ENCODE peak calls at places on chromosomes 2 and 18, in ten cellular contexts. F is fibroblast of the aortic adventitia, L is AG09309, Q is cardiac muscle cell, C is astrocyte of the spinal cord, M is AG10803, E is HFFc6, B is WTC11, T is RWPE1, X is adrenal gland. O is an unnamed sample.

GRCh38 chr18:55838841-55839240 is 250.8 kb upstream of the TCF4 start:
- DNase-seq in F (no peak), C (peak; percentile 56), T (no peak), B (no peak), Q (no peak), L (no peak), M (peak; percentile 56), X (no peak), E (peak; percentile 50), O (no peak)

GRCh38 chr2:231571810-231572209 is 20.9 kb upstream of the TEX44 start:
- DNase-seq in B (peak; percentile 43), Q (no peak), M (no peak), X (no peak), L (no peak), E (no peak), C (no peak), F (no peak), T (no peak), O (no peak)

GRCh38 chr2:36672199-36672598 is 24.3 kb upstream of the VIT start:
- DNase-seq in C (peak; percentile 48), M (peak; percentile 68), F (peak; percentile 66), T (peak; percentile 10), X (no peak), L (no peak), B (no peak), E (peak; percentile 56), Q (peak; percentile 42), O (no peak)

GRCh38 chr2:189297446-189297845 is 117.9 kb upstream of the COL5A2 start:
- DNase-seq in B (no peak), F (peak; percentile 75), M (peak; percentile 86), T (no peak), E (peak; percentile 18), Q (no peak), L (peak; percentile 62), X (no peak), C (peak; percentile 93), O (no peak)

GRCh38 chr2:240967681-240968621 is 30.5 kb upstream of the SNED1 start:
- DNase-seq in T (no peak), L (no peak), Q (no peak), E (no peak), M (no peak), C (no peak), X (peak; percentile 11), F (no peak), B (no peak), O (no peak)

GRCh38 chr2:109435866-109436634 is 177.7 kb downstream of the SEPTIN10 start:
- DNase-seq in T (no peak), M (peak; percentile 62), C (peak; percentile 60), L (peak; percentile 13), E (no peak), X (peak; percentile 82), Q (no peak), B (no peak), F (no peak), O (no peak)

GRCh38 chr2:61178603-61179545 is 16.9 kb downstream of the C2orf74 start:
- DNase-seq in Q (no peak), F (peak; percentile 34), M (peak; percentile 30), L (no peak), X (no peak), T (no peak), E (no peak), C (no peak), B (no peak), O (no peak)

GRCh38 chr18:33812186-33812585 is 234.2 kb downstream of the ASXL3 start:
- DNase-seq in M (no peak), B (no peak), E (no peak), X (no peak), Q (no peak), L (no peak), T (peak; percentile 32), F (no peak), C (no peak), O (no peak)

GRCh38 chr2:145484443-145485086 is 964.6 kb upstream of the ZEB2 start:
- DNase-seq in B (no peak), M (peak; percentile 70), T (peak; percentile 49), F (peak; percentile 90), X (no peak), C (peak; percentile 73), Q (peak; percentile 5), L (peak; percentile 79), E (peak; percentile 72), O (no peak)

GRCh38 chr2:85213893-85214512 is 80.8 kb downstream of the TCF7L1 start:
- DNase-seq in M (no peak), L (no peak), Q (no peak), C (no peak), E (no peak), X (no peak), B (no peak), T (no peak), F (no peak), O (no peak)

GRCh38 chr2:85216051-85216431 is 82.8 kb downstream of the TCF7L1 start:
- DNase-seq in B (no peak), F (no peak), M (no peak), E (no peak), L (no peak), T (no peak), C (no peak), X (no peak), Q (no peak), O (no peak)

GRCh38 chr2:85213404-85213803 is 80.2 kb downstream of the TCF7L1 start:
- DNase-seq in B (no peak), M (no peak), L (no peak), F (no peak), T (no peak), X (no peak), Q (no peak), E (no peak), C (no peak), O (no peak)

GRCh38 chr2:85216927-85217326 is 83.7 kb downstream of the TCF7L1 start:
- DNase-seq in Q (no peak), B (no peak), L (no peak), F (no peak), M (no peak), E (no peak), T (no peak), X (no peak), C (no peak), O (no peak)

GRCh38 chr2:85215074-85216050 is 82.2 kb downstream of the TCF7L1 start:
- DNase-seq in B (no peak), T (no peak), F (peak; percentile 94), E (peak; percentile 87), C (peak; percentile 95), Q (no peak), X (no peak), M (peak; percentile 98), L (peak; percentile 80), O (no peak)
- TF ChIP-seq CTCF in B (no peak), T (no peak), F (no peak), E (peak; percentile 32), C (no peak), Q (no peak), X (no peak), M (peak; percentile 10), L (no peak), O (no peak)

DNA sequence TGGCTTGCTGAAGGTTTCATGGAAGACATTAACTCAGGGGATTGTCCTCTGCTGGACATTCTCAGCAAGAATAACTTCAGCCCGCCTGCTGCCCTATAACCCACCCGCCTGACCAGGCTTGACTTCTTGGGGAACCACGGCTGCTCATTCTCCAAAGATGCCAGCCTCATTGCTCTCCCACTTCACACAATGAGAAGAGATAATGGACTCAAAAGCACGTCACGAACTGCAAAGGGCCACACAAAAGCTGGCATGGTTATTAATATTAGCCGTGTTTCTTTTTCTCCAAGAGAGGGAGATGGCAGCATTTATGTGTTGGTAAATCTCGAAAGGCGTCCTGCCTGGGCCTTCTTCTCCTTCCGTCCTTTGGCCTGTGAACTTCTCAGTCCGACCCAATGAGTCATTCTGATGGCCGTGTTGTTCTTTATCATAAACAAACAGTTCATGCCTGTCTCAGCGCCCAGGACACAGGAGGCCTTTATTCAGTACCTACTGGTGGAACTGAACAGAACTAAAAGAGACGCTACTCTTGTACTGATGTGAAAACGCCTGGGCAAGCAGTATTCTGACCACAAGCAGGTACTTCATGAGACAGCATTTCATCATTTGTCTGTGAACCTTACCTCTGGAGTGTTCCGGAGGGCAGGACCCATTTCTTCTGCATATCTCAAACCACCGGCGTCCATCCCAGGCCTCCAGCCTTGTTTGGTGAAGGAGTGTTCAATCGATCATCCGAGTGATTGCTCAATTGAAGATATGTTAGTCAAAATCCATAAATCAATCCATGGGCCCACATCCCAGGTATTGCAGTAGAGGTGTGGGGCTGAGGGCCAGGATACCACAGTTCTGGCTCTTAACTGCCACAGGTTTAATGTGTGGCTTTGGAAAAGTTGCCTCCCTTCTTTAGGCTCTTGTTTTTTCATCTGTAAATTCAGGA is 25.1 kb upstream of the KLHL29 start:
- DNase-seq in T (no peak), M (no peak), Q (no peak), C (no peak), L (no peak), F (no peak), B (no peak), X (no peak), E (no peak), O (no peak)
- TF ChIP-seq CTCF in T (no peak), M (no peak), Q (no peak), C (no peak), L (no peak), F (no peak), B (no peak), X (no peak), E (no peak), O (no peak)

DNA sequence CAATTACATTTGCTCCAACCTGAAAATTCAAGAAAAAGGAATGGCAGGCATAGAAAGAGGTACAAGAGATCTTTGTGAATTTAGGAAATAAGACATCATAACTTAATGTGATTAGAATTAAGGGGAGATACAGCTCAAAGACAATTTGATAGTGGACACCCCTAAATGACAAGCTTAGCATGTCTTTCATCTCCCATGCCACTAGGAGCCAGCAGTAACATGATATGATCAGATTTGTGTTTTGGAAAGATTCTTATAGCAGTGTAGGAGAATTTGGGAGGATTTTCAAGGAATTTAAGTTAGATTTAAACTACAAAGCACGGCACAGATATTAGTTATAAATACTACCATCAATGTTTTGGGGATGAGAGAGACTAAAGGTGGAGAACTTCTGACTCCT is 340.8 kb downstream of the RDH14 start:
- DNase-seq in X (no peak), E (peak; percentile 5), L (no peak), B (no peak), C (no peak), F (no peak), T (no peak), M (peak; percentile 11), Q (no peak), O (no peak)
- TF ChIP-seq CTCF in X (no peak), E (peak; percentile 63), L (peak; percentile 45), B (no peak), C (peak; percentile 30), F (peak; percentile 40), T (no peak), M (peak; percentile 47), Q (peak; percentile 38), O (no peak)

DNA sequence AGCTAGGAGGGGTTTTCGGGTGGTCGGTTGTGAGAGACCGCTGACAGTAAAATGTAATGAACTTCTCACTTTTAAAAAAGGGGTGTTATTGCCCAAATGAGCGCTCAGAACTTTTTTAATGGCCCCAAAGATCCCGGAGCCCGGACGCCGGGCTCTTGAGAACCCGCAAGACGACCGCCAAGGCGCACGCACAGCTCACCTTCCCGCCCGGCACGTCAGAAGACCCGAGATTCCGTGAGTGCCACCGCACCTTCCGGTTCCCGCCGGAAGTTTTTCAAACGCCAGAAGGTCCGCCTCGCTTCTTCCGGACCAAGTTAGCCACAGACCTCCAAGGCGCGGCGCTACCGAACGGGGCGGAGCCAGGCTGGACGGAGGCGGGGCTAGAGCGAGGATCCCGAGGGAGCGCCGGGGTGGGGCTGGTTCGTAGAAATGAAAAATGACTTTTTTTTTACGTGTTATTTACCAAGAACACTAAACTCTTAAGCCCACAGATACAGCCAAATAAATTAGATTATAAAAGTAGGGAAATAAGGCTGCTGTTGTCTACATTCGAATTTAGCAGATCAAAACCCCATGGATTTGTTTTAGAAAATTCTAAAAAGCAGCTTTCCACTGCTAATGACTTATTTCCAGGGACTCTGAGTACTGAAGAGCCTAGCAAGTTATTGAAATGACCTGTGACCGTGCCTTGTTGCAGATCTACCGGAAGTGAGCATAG is at the start of gene SRBD1:
- DNase-seq in F (peak; percentile 90), L (peak; percentile 48), Q (peak; percentile 98), C (peak; percentile 94), E (peak; percentile 91), M (peak; percentile 87), X (peak; percentile 96), B (peak; percentile 92), T (peak; percentile 89), O (peak; percentile 57)
- TF ChIP-seq CTCF in F (no peak), L (no peak), Q (no peak), C (no peak), E (no peak), M (no peak), X (no peak), B (no peak), T (no peak), O (peak; percentile 0)